ENCODE peak calls at places on chromosomes 1 and 21, in five cellular contexts. T is cardiac fibroblast, S is stomach, M is GM06990, B is nephron progenitor cell. Z is an unnamed sample.

GRCh38 chr1:43004587-43005459 is 46.2 kb upstream of the SLC2A1 start:
- DNase-seq in T (no peak), S (no peak), M (no peak), B (no peak), Z (no peak)

GRCh38 chr1:207644852-207645631 is at the start of gene CR1L:
- DNase-seq in T (peak), S (peak), M (peak), B (no peak), Z (peak)

GRCh38 chr21:44445413-44445812 is 9.9 kb upstream of the LRRC3 start:
- DNase-seq in T (no peak), S (no peak), M (no peak), B (no peak), Z (no peak)

GRCh38 chr1:206556748-206557635 is 49.7 kb downstream of the RASSF5 start:
- DNase-seq in T (peak), S (peak), M (peak), B (peak), Z (peak)

GRCh38 chr1:116152950-116153691 is 41.9 kb downstream of the MAB21L3 start:
- DNase-seq in T (no peak), S (no peak), M (no peak), B (no peak), Z (no peak)

GRCh38 chr1:211198111-211198510 is 61.1 kb upstream of the RCOR3 start:
- DNase-seq in T (peak), S (no peak), M (no peak), B (no peak), Z (no peak)

GRCh38 chr1:152479792-152480595 is 30.6 kb upstream of the LCE5A start:
- DNase-seq in T (peak), S (peak), M (no peak), B (peak), Z (peak)

GRCh38 chr1:70542856-70543255 is 131.8 kb downstream of the CTH start:
- DNase-seq in T (no peak), S (no peak), M (no peak), B (no peak), Z (no peak)

GRCh38 chr1:111199881-111200801 is at the start of gene DENND2D:
- DNase-seq in T (no peak), S (peak), M (no peak), B (no peak), Z (no peak)

GRCh38 chr1:34865981-34866761 is 6.6 kb upstream of the SMIM12 start:
- DNase-seq in T (peak), S (peak), M (peak), B (peak), Z (peak)

GRCh38 chr1:40844887-40845878 is 17.0 kb downstream of the CITED4 start:
- DNase-seq in T (no peak), S (no peak), M (no peak), B (no peak), Z (no peak)

GRCh38 chr1:205597691-205598314 is 34.0 kb downstream of the ELK4 start:
- DNase-seq in T (no peak), S (no peak), M (no peak), B (no peak), Z (no peak)

GRCh38 chr1:28668956-28669719 is 554 bp downstream of the GMEB1 start:
- DNase-seq in T (peak), S (peak), M (peak), B (peak), Z (peak)

GRCh38 chr1:26016944-26017545 is 4.5 kb upstream of the EXTL1 start:
- DNase-seq in T (no peak), S (no peak), M (no peak), B (no peak), Z (no peak)

GRCh38 chr1:226322986-226323385 is 14.0 kb upstream of the LIN9 start:
- DNase-seq in T (no peak), S (no peak), M (no peak), B (no peak), Z (no peak)

GRCh38 chr1:180631766-180632325 is at the start of gene XPR1:
- DNase-seq in T (peak), S (peak), M (peak), B (peak), Z (peak)

GRCh38 chr1:156571959-156572662 is at the start of gene IQGAP3:
- DNase-seq in T (peak), S (peak), M (peak), B (peak), Z (peak)

GRCh38 chr1:66356605-66357004 is 177.3 kb upstream of the SGIP1 start:
- DNase-seq in T (no peak), S (no peak), M (no peak), B (no peak), Z (no peak)

GRCh38 chr1:217982711-217983405 is 302.2 kb upstream of the RRP15 start:
- DNase-seq in T (no peak), S (no peak), M (no peak), B (no peak), Z (no peak)

GRCh38 chr1:40650075-40650474 is 15.4 kb downstream of the RIMS3 start:
- DNase-seq in T (peak), S (no peak), M (no peak), B (peak), Z (peak)

GRCh38 chr1:3015744-3016143 is 5.5 kb upstream of the ACTRT2 start:
- DNase-seq in T (no peak), S (no peak), M (no peak), B (no peak), Z (no peak)

GRCh38 chr21:38960251-38960650 is 154.5 kb downstream of the ETS2 start:
- DNase-seq in T (no peak), S (no peak), M (no peak), B (no peak), Z (no peak)

GRCh38 chr1:203323587-203323986 is 18.3 kb downstream of the BTG2 start:
- DNase-seq in T (no peak), S (no peak), M (no peak), B (no peak), Z (no peak)

GRCh38 chr21:29371464-29371863 is 72.7 kb downstream of the BACH1 start:
- DNase-seq in T (peak), S (no peak), M (no peak), B (no peak), Z (no peak)

DNA sequence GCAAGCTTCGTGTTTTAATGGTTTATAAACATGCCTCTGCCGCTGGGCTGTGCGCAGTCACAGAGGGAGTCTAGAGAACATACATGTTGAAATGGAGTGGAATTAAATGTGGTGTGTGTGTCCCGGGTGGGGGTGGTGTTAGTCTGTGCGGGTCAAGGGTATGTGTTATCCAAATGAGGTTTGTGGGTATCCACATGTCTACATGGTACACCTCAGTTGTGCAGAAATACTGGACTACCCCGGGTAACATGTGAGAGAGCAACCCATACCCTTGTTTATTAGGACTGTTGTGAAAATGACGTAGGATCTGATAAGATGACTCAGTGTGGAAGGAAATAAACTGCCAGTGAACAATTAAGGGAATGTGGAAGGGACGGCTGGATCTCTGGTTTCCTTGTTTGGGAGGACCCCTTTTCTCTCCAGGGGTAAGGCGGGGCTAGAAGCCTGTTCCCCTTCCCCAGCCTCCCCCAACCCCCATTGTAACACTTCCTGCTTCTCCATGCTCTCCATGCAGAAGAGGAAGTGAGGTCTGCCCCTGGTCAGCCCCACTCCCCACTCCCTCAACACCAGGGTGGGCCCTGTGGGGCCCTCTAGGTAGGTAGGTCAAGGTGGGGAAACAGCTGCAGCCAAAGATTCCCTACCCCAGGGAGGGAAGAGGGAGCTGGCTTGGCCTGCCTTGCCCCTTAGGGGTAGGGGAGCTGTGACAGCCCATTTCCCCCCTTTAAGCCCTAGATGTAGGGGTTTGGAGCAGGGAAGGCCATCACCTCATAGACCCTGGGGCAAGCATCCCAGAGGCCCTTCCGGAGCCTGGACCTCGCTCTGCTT is 690 bp downstream of the EPS8L3 start:
- DNase-seq in T (peak), S (peak), M (no peak), B (no peak), Z (no peak)
- TF ChIP-seq CTCF in T (no peak), S (no peak), M (no peak), B (no peak), Z (no peak)

GRCh38 chr21:17989780-17990179 is 170.6 kb upstream of the C21orf91 start:
- DNase-seq in T (no peak), S (no peak), M (no peak), B (no peak), Z (no peak)
- TF ChIP-seq CTCF in T (no peak), S (no peak), M (no peak), B (no peak), Z (no peak)

GRCh38 chr1:231206856-231207255 is 34.2 kb upstream of the GNPAT start:
- DNase-seq in T (no peak), S (no peak), M (no peak), B (no peak), Z (no peak)
- TF ChIP-seq CTCF in T (no peak), S (no peak), M (no peak), B (no peak), Z (no peak)

DNA sequence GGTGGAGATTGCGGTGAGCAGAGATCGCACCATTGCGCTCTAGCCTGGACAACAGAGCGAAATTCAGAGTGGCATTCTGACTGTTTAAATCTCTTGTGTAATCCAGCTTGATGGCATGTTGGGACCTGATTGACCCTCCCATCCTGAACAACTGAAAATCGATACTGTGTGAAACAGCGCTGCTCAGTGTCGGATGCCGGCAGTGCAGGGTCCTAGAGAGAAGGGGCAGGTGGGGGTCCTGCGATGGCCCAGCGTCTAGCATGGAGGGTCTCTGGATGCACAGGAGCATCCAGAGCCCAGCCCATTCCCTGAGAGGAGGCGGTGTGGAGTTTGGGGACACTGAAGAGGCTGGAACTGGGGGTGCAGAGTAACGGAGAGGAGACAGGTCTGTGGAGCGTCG is 15.8 kb downstream of the AGT start:
- DNase-seq in T (no peak), S (no peak), M (no peak), B (no peak), Z (no peak)
- TF ChIP-seq CTCF in T (no peak), S (no peak), M (no peak), B (no peak), Z (no peak)

DNA sequence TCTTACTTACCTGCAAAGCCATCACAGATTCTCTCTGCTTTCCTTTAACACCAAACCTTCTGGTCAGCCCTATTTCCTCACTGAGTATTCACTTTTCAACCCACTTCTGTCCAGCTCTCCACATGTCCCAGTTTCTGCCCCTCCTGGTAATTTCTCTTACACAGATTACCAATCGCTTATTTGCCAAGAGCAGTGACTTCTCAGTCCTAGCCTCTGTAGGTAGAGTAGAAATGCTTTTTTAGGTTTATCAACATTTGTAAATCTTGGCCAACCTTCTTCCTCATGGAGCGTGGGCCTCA is 33.6 kb upstream of the LRRC8C start:
- DNase-seq in T (no peak), S (no peak), M (no peak), B (no peak), Z (no peak)
- TF ChIP-seq CTCF in T (no peak), S (no peak), M (no peak), B (peak), Z (no peak)

Z was measured in GM10248.